ENCODE peak calls at places on chromosome 22, in four cellular contexts. V, U, Y and X are unnamed samples. For H3K9me3, the result is how much of the 10 kb centered on the place peaks cover.

GRCh38 chr22:30298005-30298701 is 8.8 kb upstream of the CASTOR1 start:
- DNase-seq in V (peak), U (no peak), Y (no peak), X (peak)

GRCh38 chr22:28958611-28959010 is 75.2 kb downstream of the ZNRF3 start:
- DNase-seq in V (no peak), U (no peak), Y (no peak), X (no peak)

GRCh38 chr22:39856588-39856987 is 37.0 kb downstream of the ENTHD1 start:
- DNase-seq in V (no peak), U (no peak), Y (no peak), X (no peak)

GRCh38 chr22:30425616-30426394 is at the start of gene MTFP1:
- DNase-seq in V (peak), U (peak), Y (peak), X (peak)

GRCh38 chr22:44660051-44660830 is 41.8 kb upstream of the PRR5 start:
- DNase-seq in V (no peak), U (peak), Y (no peak), X (no peak)

GRCh38 chr22:45683248-45683647 is 11.6 kb downstream of the ATXN10 start:
- DNase-seq in V (no peak), U (no peak), Y (no peak), X (no peak)

GRCh38 chr22:27372969-27373670 is 428.4 kb downstream of the MN1 start:
- DNase-seq in V (peak), U (no peak), Y (no peak), X (peak)

GRCh38 chr22:24325105-24325757 is 54.6 kb downstream of the SPECC1L start:
- DNase-seq in V (peak), U (peak), Y (no peak), X (peak)

GRCh38 chr22:26172389-26172990 is 3.2 kb downstream of the SEZ6L start:
- DNase-seq in V (peak), U (peak), Y (peak), X (peak)

GRCh38 chr22:20663137-20663828 is 110.6 kb upstream of the SERPIND1 start:
- DNase-seq in V (no peak), U (no peak), Y (no peak), X (no peak)

GRCh38 chr22:36234919-36235318 is 4.4 kb downstream of the APOL2 start:
- DNase-seq in V (no peak), U (no peak), Y (no peak), X (no peak)

GRCh38 chr22:19902245-19902699 is 39.3 kb upstream of the COMT start:
- DNase-seq in V (no peak), U (no peak), Y (no peak), X (no peak)

GRCh38 chr22:49531533-49531895 is 296.2 kb downstream of the BRD1 start:
- DNase-seq in V (no peak), U (no peak), Y (no peak), X (no peak)
- H3K9me3 ChIP-seq in V (under half), U (under half), Y (under half), X (under half)

DNA sequence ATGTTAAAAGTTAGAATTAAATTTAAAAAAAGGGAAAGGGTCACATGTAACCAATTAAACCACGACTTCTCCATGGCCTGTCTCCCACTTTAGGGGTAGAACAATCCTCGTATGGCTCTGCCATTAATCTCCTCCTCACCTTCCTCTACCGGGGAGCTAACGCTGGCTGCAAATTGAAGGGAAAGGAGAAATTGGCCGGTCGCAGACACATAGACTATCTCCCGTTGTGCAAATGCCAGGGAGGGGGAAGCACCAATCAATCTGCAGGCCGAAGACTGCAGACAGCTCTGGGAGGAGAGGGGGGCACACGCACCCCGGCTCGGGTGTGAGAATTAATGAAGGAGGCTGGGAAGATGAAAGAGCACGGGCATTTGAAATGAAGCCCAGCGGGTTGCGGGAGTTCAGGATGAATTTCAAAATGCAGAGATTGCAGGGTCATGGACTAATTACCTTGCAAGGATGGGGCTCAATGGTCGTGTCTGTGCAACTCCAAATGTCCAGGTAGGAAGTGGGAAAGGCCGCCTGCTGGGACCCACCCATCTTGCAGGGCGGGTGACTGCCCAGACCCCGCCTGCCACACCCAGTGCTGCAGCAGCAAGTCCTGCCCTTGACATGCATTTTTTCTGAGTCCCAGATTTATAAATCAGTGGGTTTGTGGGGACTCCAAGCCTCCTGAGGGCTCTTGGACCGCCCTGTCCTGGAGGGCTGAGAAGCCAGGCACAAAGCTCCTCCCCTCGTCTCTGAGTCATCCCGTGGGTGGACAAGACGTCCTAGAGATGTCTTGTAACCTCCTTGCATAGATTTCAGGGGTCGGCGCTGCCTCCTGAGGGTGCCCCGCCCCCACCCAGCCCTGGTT is 534.2 kb downstream of the TBC1D22A start:
- DNase-seq in V (no peak), U (peak), Y (no peak), X (no peak)
- H3K9me3 ChIP-seq in V (under half), U (under half), Y (under half), X (under half)

GRCh38 chr22:47786650-47787290 is 1024.3 kb downstream of the TBC1D22A start:
- DNase-seq in V (no peak), U (no peak), Y (no peak), X (no peak)

GRCh38 chr22:47784367-47784983 is 1022.0 kb downstream of the TBC1D22A start:
- DNase-seq in V (no peak), U (no peak), Y (no peak), X (no peak)

GRCh38 chr22:47782461-47783075 is 1020.1 kb downstream of the TBC1D22A start:
- DNase-seq in V (no peak), U (no peak), Y (no peak), X (no peak)

GRCh38 chr22:47783433-47784366 is 1021.2 kb downstream of the TBC1D22A start:
- DNase-seq in V (no peak), U (no peak), Y (no peak), X (no peak)

DNA sequence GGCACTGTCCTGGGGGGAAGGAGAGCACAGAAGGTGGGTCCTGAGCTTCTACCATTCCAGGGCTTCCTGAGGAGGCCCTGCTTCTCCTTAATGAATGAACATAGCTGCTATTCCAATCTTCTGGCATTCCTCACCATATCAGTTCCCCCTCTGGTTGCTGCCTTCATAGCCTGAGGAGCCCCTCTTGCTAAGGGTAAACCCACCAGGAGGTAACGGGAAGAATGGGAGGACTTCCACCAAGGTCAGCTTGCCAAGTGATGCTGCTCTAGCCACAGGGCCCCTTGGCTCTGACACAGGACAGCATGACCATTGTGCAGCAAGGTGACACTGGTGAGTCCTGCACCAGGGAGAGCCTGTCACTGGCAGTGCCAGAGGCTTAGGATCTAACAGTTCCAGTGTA is 1022.5 kb downstream of the TBC1D22A start:
- DNase-seq in V (no peak), U (no peak), Y (no peak), X (no peak)
- H3K9me3 ChIP-seq in V (under half), U (under half), Y (under half), X (under half)

DNA sequence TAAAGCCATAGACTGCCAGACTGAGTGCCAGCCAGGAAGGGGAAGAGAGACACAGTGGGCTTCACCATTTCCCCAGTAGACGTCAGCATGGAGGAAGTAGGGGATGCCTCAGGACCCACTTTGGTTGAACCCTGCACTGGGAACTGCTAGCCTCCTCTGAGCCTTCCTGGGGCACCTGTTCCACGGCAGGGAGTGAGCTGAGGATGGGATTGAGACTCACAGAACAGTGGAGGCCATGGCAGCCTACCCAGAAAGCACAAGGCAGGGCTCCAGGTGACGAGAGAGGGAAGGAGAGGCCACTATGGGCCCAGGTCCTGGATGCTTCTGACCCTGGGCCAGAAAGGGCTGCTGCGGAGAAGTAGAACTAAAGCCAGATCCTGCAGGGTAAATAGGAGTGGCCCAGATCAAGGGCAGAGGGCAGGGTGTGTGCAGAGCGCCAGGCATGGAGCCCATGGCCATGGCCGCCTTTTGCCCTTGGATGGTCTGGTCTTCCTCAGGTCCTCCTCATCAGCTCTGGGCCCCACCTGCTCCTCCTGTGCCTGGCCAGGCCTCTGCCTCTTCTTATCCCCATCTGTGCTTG is 277.7 kb downstream of the BRD1 start:
- DNase-seq in V (no peak), U (no peak), Y (no peak), X (no peak)
- H3K9me3 ChIP-seq in V (under half), U (under half), Y (under half), X (under half)

DNA sequence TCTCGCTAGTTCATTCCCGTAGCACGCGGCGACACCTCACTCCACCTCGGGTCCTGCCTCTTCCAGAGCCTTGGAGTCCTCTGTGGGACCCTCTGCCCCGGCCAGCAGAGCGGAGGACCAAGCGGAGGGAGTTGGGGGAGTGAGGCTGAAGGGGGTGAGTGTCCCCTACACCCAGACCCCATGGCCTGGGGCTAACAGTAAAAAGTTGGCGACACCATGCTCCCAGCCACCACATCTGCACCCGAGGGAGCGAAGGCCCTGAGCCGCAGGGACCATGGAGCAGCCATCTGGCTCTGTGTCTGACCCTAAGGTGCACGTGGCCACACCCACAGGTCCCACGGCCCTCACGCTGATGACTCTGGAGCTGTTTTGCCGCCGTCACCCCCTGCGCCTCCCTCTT is 293.8 kb downstream of the BRD1 start:
- DNase-seq in V (no peak), U (no peak), Y (no peak), X (no peak)
- H3K9me3 ChIP-seq in V (under half), U (under half), Y (under half), X (under half)

GRCh38 chr22:47213571-47214230 is 451.3 kb downstream of the TBC1D22A start:
- DNase-seq in V (peak), U (peak), Y (no peak), X (peak)
- H3K9me3 ChIP-seq in V (under half), U (under half), Y (under half), X (under half)

DNA sequence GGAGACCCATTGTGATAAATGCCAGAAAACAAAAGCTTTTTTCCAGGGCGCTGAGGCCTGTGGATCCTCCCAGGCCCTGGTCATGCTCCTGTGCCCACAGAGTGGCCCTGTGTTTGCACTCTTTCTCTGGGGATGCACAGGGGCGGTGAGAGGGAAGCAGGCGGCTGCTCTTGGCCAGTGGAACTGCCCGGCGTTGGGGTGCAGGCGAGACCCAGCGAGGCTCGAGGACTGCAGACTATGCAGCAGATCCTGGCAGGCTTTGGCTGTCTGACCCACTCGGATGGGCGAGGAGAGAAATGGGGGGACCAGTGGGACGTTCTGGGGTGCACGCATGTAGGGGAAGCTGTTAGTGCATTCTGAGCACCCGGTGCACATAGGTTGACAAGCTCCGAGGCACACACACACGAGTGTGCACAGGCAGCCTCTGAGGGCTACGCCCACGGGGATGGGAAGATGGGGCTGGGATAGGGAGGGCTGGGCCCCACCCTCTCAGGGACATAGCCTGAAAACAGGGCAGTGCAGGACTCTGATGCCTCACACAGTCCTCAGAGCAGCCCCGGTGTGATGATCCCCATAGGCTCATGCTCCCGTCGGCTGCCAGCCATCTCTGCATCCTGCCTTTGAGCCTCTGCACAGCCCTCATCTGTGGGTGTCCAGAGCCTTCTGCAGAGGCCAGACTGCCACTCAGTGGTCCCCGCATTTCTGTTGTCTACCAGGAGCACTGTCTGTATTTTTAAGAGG is 1233.5 kb downstream of the BRD1 start:
- DNase-seq in V (no peak), U (peak), Y (peak), X (no peak)
- H3K9me3 ChIP-seq in V (under half), U (under half), Y (under half), X (under half)

GRCh38 chr22:47616396-47617020 is 854.1 kb downstream of the TBC1D22A start:
- DNase-seq in V (no peak), U (no peak), Y (no peak), X (no peak)
- H3K9me3 ChIP-seq in V (under half), U (under half), Y (under half), X (under half)

DNA sequence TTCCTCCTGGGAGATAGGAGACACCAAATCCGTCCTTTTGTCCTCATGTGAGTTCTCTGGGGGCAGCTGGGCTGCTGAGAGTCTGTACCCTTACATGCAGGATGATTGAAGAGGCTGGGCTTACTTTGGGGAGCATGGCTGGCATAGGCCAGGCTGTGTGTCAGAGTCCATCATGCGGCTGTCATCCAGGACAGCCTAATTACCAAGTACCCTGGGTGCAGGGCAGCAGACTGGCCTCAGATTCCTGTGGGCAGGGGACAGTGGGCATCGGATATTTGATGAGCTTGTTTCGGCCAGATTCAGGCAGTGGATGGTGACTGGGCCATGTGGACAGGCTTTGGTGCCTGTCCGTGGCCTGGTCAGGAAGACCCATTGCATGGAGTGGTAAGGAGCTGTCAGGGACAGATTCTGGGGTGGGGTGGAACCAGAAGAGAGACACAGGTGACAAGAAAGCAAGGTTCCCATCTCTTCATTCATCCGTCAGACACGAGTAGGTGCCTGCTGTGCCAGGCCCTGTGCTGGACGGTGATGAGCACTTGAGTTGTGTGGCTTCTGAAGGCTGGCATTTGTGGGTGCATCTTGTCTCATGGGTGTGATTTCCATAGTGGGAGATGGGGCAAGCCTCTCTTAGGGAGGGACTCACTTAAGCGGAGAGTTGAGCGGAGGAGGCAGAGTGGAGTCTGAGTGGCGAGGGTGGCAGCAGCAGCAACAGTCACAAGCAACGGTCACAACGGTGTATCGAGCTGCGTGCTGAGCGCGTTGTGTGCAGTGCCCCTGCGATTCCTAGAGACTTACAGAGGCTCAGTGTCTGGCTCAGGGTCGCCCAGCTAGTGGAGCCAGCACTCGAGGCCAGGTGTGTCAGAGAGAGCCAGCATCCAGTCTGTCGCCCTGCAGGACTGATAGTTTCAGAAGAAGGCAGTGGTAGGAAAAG is 48.7 kb downstream of the TBC1D22A start:
- DNase-seq in V (no peak), U (no peak), Y (peak), X (no peak)
- H3K9me3 ChIP-seq in V (under half), U (under half), Y (under half), X (under half)

GRCh38 chr22:47370448-47371262 is 608.2 kb downstream of the TBC1D22A start:
- DNase-seq in V (peak), U (peak), Y (no peak), X (no peak)
- H3K9me3 ChIP-seq in V (under half), U (under half), Y (under half), X (under half)